ENCODE peak calls at places on chromosomes 2 and 18, in ten cellular contexts. One of them, this sample, is unnamed.

GRCh38 chr18:23232331-23232730 is 97.0 kb downstream of the CABLES1 start:
- DNase-seq in fibroblast of mammary gland: no peak
- DNase-seq in nephron progenitor cell: no peak
- DNase-seq in cardiac fibroblast: no peak
- DNase-seq in body of pancreas: no peak
- DNase-seq in WTC11: no peak
- DNase-seq in HCT116: no peak
- DNase-seq in MM.1S: no peak
- DNase-seq in HFFc6: no peak
- DNase-seq in hepatocyte: no peak
- DNase-seq in this sample: no peak

GRCh38 chr2:200235533-200235932 is 71.0 kb upstream of the SPATS2L start:
- DNase-seq in fibroblast of mammary gland: no peak
- DNase-seq in nephron progenitor cell: no peak
- DNase-seq in cardiac fibroblast: no peak
- DNase-seq in body of pancreas: no peak
- DNase-seq in WTC11: no peak
- DNase-seq in HCT116: no peak
- DNase-seq in MM.1S: no peak
- DNase-seq in HFFc6: no peak
- DNase-seq in hepatocyte: no peak
- DNase-seq in this sample: no peak

GRCh38 chr2:112879491-112880041 is 31.4 kb upstream of the IL37 start:
- DNase-seq in fibroblast of mammary gland: no peak
- DNase-seq in nephron progenitor cell: no peak
- DNase-seq in cardiac fibroblast: no peak
- DNase-seq in body of pancreas: no peak
- DNase-seq in WTC11: no peak
- DNase-seq in HCT116: no peak
- DNase-seq in MM.1S: no peak
- DNase-seq in HFFc6: no peak
- DNase-seq in hepatocyte: no peak
- DNase-seq in this sample: no peak

GRCh38 chr2:39437522-39438296 is 624 bp upstream of the MAP4K3 start:
- DNase-seq in fibroblast of mammary gland: peak
- DNase-seq in nephron progenitor cell: peak
- DNase-seq in cardiac fibroblast: peak
- DNase-seq in body of pancreas: peak
- DNase-seq in WTC11: peak
- DNase-seq in HCT116: peak
- DNase-seq in MM.1S: peak
- DNase-seq in HFFc6: no peak
- DNase-seq in hepatocyte: peak
- DNase-seq in this sample: no peak

GRCh38 chr2:157822993-157823392 is 53.1 kb downstream of the ACVR1 start:
- DNase-seq in fibroblast of mammary gland: peak
- DNase-seq in nephron progenitor cell: no peak
- DNase-seq in cardiac fibroblast: peak
- DNase-seq in body of pancreas: no peak
- DNase-seq in WTC11: no peak
- DNase-seq in HCT116: no peak
- DNase-seq in MM.1S: no peak
- DNase-seq in HFFc6: no peak
- DNase-seq in hepatocyte: no peak
- DNase-seq in this sample: no peak

GRCh38 chr2:178908810-178909209 is 101.6 kb upstream of the TTN start:
- DNase-seq in fibroblast of mammary gland: no peak
- DNase-seq in nephron progenitor cell: no peak
- DNase-seq in cardiac fibroblast: no peak
- DNase-seq in body of pancreas: no peak
- DNase-seq in WTC11: no peak
- DNase-seq in HCT116: no peak
- DNase-seq in MM.1S: no peak
- DNase-seq in HFFc6: no peak
- DNase-seq in hepatocyte: no peak
- DNase-seq in this sample: no peak

GRCh38 chr2:137467246-137467862 is 496.9 kb upstream of the HNMT start:
- DNase-seq in fibroblast of mammary gland: peak
- DNase-seq in nephron progenitor cell: peak
- DNase-seq in cardiac fibroblast: peak
- DNase-seq in body of pancreas: peak
- DNase-seq in WTC11: peak
- DNase-seq in HCT116: no peak
- DNase-seq in MM.1S: peak
- DNase-seq in HFFc6: peak
- DNase-seq in hepatocyte: peak
- DNase-seq in this sample: peak

GRCh38 chr2:177254433-177255226 is 9.9 kb downstream of the NFE2L2 start:
- DNase-seq in fibroblast of mammary gland: peak
- DNase-seq in nephron progenitor cell: peak
- DNase-seq in cardiac fibroblast: no peak
- DNase-seq in body of pancreas: peak
- DNase-seq in WTC11: peak
- DNase-seq in HCT116: peak
- DNase-seq in MM.1S: no peak
- DNase-seq in HFFc6: peak
- DNase-seq in hepatocyte: peak
- DNase-seq in this sample: peak

GRCh38 chr2:161243873-161244272 is 64.4 kb upstream of the PSMD14 start:
- DNase-seq in fibroblast of mammary gland: no peak
- DNase-seq in nephron progenitor cell: no peak
- DNase-seq in cardiac fibroblast: no peak
- DNase-seq in body of pancreas: no peak
- DNase-seq in WTC11: no peak
- DNase-seq in HCT116: no peak
- DNase-seq in MM.1S: no peak
- DNase-seq in HFFc6: no peak
- DNase-seq in hepatocyte: no peak
- DNase-seq in this sample: peak

GRCh38 chr2:188598551-188598950 is 306.9 kb downstream of the GULP1 start:
- DNase-seq in fibroblast of mammary gland: no peak
- DNase-seq in nephron progenitor cell: no peak
- DNase-seq in cardiac fibroblast: peak
- DNase-seq in body of pancreas: peak
- DNase-seq in WTC11: no peak
- DNase-seq in HCT116: no peak
- DNase-seq in MM.1S: no peak
- DNase-seq in HFFc6: no peak
- DNase-seq in hepatocyte: peak
- DNase-seq in this sample: no peak

GRCh38 chr2:188600536-188601210 is 309.0 kb downstream of the GULP1 start:
- DNase-seq in fibroblast of mammary gland: peak
- DNase-seq in nephron progenitor cell: no peak
- DNase-seq in cardiac fibroblast: no peak
- DNase-seq in body of pancreas: no peak
- DNase-seq in WTC11: no peak
- DNase-seq in HCT116: no peak
- DNase-seq in MM.1S: no peak
- DNase-seq in HFFc6: peak
- DNase-seq in hepatocyte: no peak
- DNase-seq in this sample: no peak

GRCh38 chr2:188601927-188602326 is 310.3 kb downstream of the GULP1 start:
- DNase-seq in fibroblast of mammary gland: peak
- DNase-seq in nephron progenitor cell: no peak
- DNase-seq in cardiac fibroblast: peak
- DNase-seq in body of pancreas: no peak
- DNase-seq in WTC11: no peak
- DNase-seq in HCT116: no peak
- DNase-seq in MM.1S: no peak
- DNase-seq in HFFc6: no peak
- DNase-seq in hepatocyte: no peak
- DNase-seq in this sample: no peak

GRCh38 chr2:188599140-188599539 is 307.5 kb downstream of the GULP1 start:
- DNase-seq in fibroblast of mammary gland: no peak
- DNase-seq in nephron progenitor cell: no peak
- DNase-seq in cardiac fibroblast: no peak
- DNase-seq in body of pancreas: no peak
- DNase-seq in WTC11: no peak
- DNase-seq in HCT116: no peak
- DNase-seq in MM.1S: no peak
- DNase-seq in HFFc6: no peak
- DNase-seq in hepatocyte: no peak
- DNase-seq in this sample: no peak

GRCh38 chr2:188601391-188601790 is 309.7 kb downstream of the GULP1 start:
- DNase-seq in fibroblast of mammary gland: no peak
- DNase-seq in nephron progenitor cell: no peak
- DNase-seq in cardiac fibroblast: no peak
- DNase-seq in body of pancreas: no peak
- DNase-seq in WTC11: no peak
- DNase-seq in HCT116: no peak
- DNase-seq in MM.1S: no peak
- DNase-seq in HFFc6: no peak
- DNase-seq in hepatocyte: no peak
- DNase-seq in this sample: no peak
- TF ChIP-seq CTCF in fibroblast of mammary gland: no peak
- TF ChIP-seq CTCF in nephron progenitor cell: no peak
- TF ChIP-seq CTCF in cardiac fibroblast: no peak
- TF ChIP-seq CTCF in body of pancreas: no peak
- TF ChIP-seq CTCF in WTC11: no peak
- TF ChIP-seq CTCF in HCT116: no peak
- TF ChIP-seq CTCF in MM.1S: no peak
- TF ChIP-seq CTCF in HFFc6: no peak
- TF ChIP-seq CTCF in hepatocyte: no peak
- TF ChIP-seq CTCF in this sample: no peak

GRCh38 chr2:190333928-190334327 is 9.5 kb upstream of the INPP1 start:
- DNase-seq in fibroblast of mammary gland: no peak
- DNase-seq in nephron progenitor cell: no peak
- DNase-seq in cardiac fibroblast: no peak
- DNase-seq in body of pancreas: no peak
- DNase-seq in WTC11: no peak
- DNase-seq in HCT116: no peak
- DNase-seq in MM.1S: no peak
- DNase-seq in HFFc6: no peak
- DNase-seq in hepatocyte: no peak
- DNase-seq in this sample: no peak

GRCh38 chr2:190325588-190325987 is 6.0 kb upstream of the HIBCH start:
- DNase-seq in fibroblast of mammary gland: no peak
- DNase-seq in nephron progenitor cell: no peak
- DNase-seq in cardiac fibroblast: no peak
- DNase-seq in body of pancreas: no peak
- DNase-seq in WTC11: no peak
- DNase-seq in HCT116: no peak
- DNase-seq in MM.1S: no peak
- DNase-seq in HFFc6: no peak
- DNase-seq in hepatocyte: no peak
- DNase-seq in this sample: no peak

GRCh38 chr2:190333395-190333794 is 10.0 kb upstream of the INPP1 start:
- DNase-seq in fibroblast of mammary gland: no peak
- DNase-seq in nephron progenitor cell: no peak
- DNase-seq in cardiac fibroblast: no peak
- DNase-seq in body of pancreas: no peak
- DNase-seq in WTC11: no peak
- DNase-seq in HCT116: no peak
- DNase-seq in MM.1S: no peak
- DNase-seq in HFFc6: no peak
- DNase-seq in hepatocyte: no peak
- DNase-seq in this sample: no peak

GRCh38 chr2:190327995-190328394 is 8.4 kb upstream of the HIBCH start:
- DNase-seq in fibroblast of mammary gland: no peak
- DNase-seq in nephron progenitor cell: no peak
- DNase-seq in cardiac fibroblast: no peak
- DNase-seq in body of pancreas: no peak
- DNase-seq in WTC11: no peak
- DNase-seq in HCT116: no peak
- DNase-seq in MM.1S: no peak
- DNase-seq in HFFc6: no peak
- DNase-seq in hepatocyte: no peak
- DNase-seq in this sample: no peak

DNA sequence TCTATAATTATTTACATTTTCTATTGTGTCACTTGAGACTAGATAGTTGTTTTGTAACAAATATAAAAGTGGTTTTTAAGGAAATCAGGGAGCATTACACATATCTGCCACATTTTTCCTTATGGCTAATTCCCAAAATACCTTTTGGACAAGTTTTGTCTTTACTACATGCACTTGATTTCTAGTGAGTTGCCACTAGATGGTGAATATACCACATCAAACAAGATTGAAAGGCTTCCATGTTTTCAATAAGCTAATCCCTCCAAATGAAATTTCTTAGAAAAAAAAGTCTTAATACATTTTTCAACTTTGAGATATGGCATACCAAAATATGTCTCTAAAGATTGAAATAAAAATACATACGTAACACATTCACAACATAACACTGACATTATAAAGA is 9.1 kb upstream of the HIBCH start:
- DNase-seq in fibroblast of mammary gland: peak
- DNase-seq in nephron progenitor cell: no peak
- DNase-seq in cardiac fibroblast: peak
- DNase-seq in body of pancreas: no peak
- DNase-seq in WTC11: no peak
- DNase-seq in HCT116: no peak
- DNase-seq in MM.1S: no peak
- DNase-seq in HFFc6: no peak
- DNase-seq in hepatocyte: no peak
- DNase-seq in this sample: no peak
- TF ChIP-seq CTCF in fibroblast of mammary gland: no peak
- TF ChIP-seq CTCF in nephron progenitor cell: no peak
- TF ChIP-seq CTCF in cardiac fibroblast: no peak
- TF ChIP-seq CTCF in body of pancreas: peak
- TF ChIP-seq CTCF in WTC11: no peak
- TF ChIP-seq CTCF in HCT116: peak
- TF ChIP-seq CTCF in MM.1S: no peak
- TF ChIP-seq CTCF in HFFc6: peak
- TF ChIP-seq CTCF in hepatocyte: peak
- TF ChIP-seq CTCF in this sample: no peak

GRCh38 chr18:64330161-64330560 is 181.3 kb upstream of the LINC00305 start:
- DNase-seq in fibroblast of mammary gland: no peak
- DNase-seq in nephron progenitor cell: no peak
- DNase-seq in cardiac fibroblast: no peak
- DNase-seq in body of pancreas: no peak
- DNase-seq in WTC11: peak
- DNase-seq in HCT116: no peak
- DNase-seq in MM.1S: no peak
- DNase-seq in HFFc6: no peak
- DNase-seq in hepatocyte: peak
- DNase-seq in this sample: peak
- TF ChIP-seq CTCF in fibroblast of mammary gland: no peak
- TF ChIP-seq CTCF in nephron progenitor cell: no peak
- TF ChIP-seq CTCF in cardiac fibroblast: no peak
- TF ChIP-seq CTCF in body of pancreas: peak
- TF ChIP-seq CTCF in WTC11: no peak
- TF ChIP-seq CTCF in HCT116: no peak
- TF ChIP-seq CTCF in MM.1S: no peak
- TF ChIP-seq CTCF in HFFc6: no peak
- TF ChIP-seq CTCF in hepatocyte: peak
- TF ChIP-seq CTCF in this sample: no peak

DNA sequence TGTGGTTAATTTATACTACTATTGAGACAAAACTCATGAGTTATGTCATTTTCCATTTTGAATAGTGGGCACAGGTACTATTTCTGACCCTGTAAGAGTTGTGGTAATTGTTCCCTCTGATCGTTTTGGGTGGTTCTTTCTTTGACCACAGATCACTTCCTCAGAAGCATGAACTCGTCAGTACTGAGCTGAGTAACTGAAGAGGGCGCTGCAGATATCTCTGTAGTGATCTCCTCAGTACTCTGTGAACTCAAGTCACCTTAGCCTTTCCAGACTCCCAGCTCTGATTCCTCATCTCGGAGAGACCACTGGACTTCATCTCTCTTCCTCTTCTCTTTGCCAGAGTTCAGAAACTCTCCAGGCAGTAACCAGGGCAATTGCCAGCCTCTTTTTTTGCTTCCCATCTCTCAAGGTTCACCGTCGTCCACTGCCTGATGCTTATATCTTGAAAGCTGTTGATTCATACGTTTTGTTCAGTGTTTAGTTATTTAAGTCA is 9.4 kb upstream of the IL1RL1 start:
- DNase-seq in fibroblast of mammary gland: peak
- DNase-seq in nephron progenitor cell: peak
- DNase-seq in cardiac fibroblast: peak
- DNase-seq in body of pancreas: peak
- DNase-seq in WTC11: peak
- DNase-seq in HCT116: peak
- DNase-seq in MM.1S: peak
- DNase-seq in HFFc6: no peak
- DNase-seq in hepatocyte: peak
- DNase-seq in this sample: peak
- TF ChIP-seq CTCF in fibroblast of mammary gland: peak
- TF ChIP-seq CTCF in nephron progenitor cell: peak
- TF ChIP-seq CTCF in cardiac fibroblast: peak
- TF ChIP-seq CTCF in body of pancreas: no peak
- TF ChIP-seq CTCF in WTC11: no peak
- TF ChIP-seq CTCF in HCT116: peak
- TF ChIP-seq CTCF in MM.1S: peak
- TF ChIP-seq CTCF in HFFc6: peak
- TF ChIP-seq CTCF in hepatocyte: peak
- TF ChIP-seq CTCF in this sample: no peak